ENCODE peak calls at places on chromosomes 11 and 22, in five cellular contexts. U, E, O, Z and Q are unnamed samples.
A peak's percentile ranks its signal among the peaks of the same experiment; 100 is the strongest.

GRCh38 chr22:42344391-42344861 is 74.0 kb upstream of the TCF20 start:
- DNase-seq in U (no peak), E (peak; percentile 76), O (no peak), Z (no peak), Q (peak; percentile 89)

GRCh38 chr11:125272092-125272491 is 107.5 kb downstream of the PKNOX2 start:
- DNase-seq in U (no peak), E (no peak), O (no peak), Z (no peak), Q (no peak)

GRCh38 chr11:22130462-22131053 is 62.3 kb upstream of the ANO5 start:
- DNase-seq in U (no peak), E (peak; percentile 64), O (no peak), Z (no peak), Q (no peak)

GRCh38 chr11:122983438-122984185 is 2.0 kb upstream of the BSX start:
- DNase-seq in U (no peak), E (peak; percentile 40), O (no peak), Z (no peak), Q (peak; percentile 60)

GRCh38 chr11:35662061-35662648 is 420 bp upstream of the TRIM44 start:
- DNase-seq in U (peak; percentile 11), E (no peak), O (no peak), Z (no peak), Q (no peak)

GRCh38 chr11:131025421-131026126 is 109.3 kb upstream of the SNX19 start:
- DNase-seq in U (no peak), E (no peak), O (no peak), Z (peak; percentile 3), Q (no peak)

GRCh38 chr22:50694099-50694498 is 21.5 kb downstream of the SHANK3 start:
- DNase-seq in U (no peak), E (no peak), O (no peak), Z (no peak), Q (no peak)

GRCh38 chr11:9719949-9720646 is 56.2 kb downstream of the SWAP70 start:
- DNase-seq in U (no peak), E (no peak), O (no peak), Z (no peak), Q (no peak)

GRCh38 chr22:46803031-46803880 is 40.8 kb downstream of the TBC1D22A start:
- DNase-seq in U (peak; percentile 46), E (peak; percentile 83), O (no peak), Z (peak; percentile 72), Q (peak; percentile 90)

GRCh38 chr11:69470301-69470700 is 11.2 kb upstream of the LINC01488 start:
- DNase-seq in U (no peak), E (no peak), O (no peak), Z (no peak), Q (no peak)

GRCh38 chr11:75487366-75487765 is 38.4 kb downstream of the GDPD5 start:
- DNase-seq in U (no peak), E (no peak), O (no peak), Z (no peak), Q (no peak)

GRCh38 chr11:119380160-119380815 is 1.2 kb downstream of the USP2 start:
- DNase-seq in U (no peak), E (no peak), O (no peak), Z (no peak), Q (no peak)

GRCh38 chr11:129644326-129644725 is 171.3 kb upstream of the TMEM45B start:
- DNase-seq in U (no peak), E (no peak), O (no peak), Z (no peak), Q (no peak)

GRCh38 chr11:12225046-12225739 is 114.8 kb downstream of the MICAL2 start:
- DNase-seq in U (no peak), E (no peak), O (no peak), Z (no peak), Q (no peak)

GRCh38 chr11:87281496-87281895 is 243.8 kb downstream of the TMEM135 start:
- DNase-seq in U (no peak), E (no peak), O (no peak), Z (no peak), Q (no peak)

GRCh38 chr22:33921576-33922181 is 1.4 kb upstream of the LARGE1 start:
- DNase-seq in U (no peak), E (peak; percentile 93), O (peak; percentile 53), Z (peak; percentile 78), Q (peak; percentile 94)

GRCh38 chr11:64118871-64119495 is 46.9 kb downstream of the MACROD1 start:
- DNase-seq in U (no peak), E (no peak), O (no peak), Z (no peak), Q (no peak)

GRCh38 chr11:115564851-115565250 is 60.6 kb upstream of the CADM1 start:
- DNase-seq in U (no peak), E (no peak), O (no peak), Z (no peak), Q (no peak)

GRCh38 chr11:35487532-35488078 is 37.8 kb downstream of the PAMR1 start:
- DNase-seq in U (no peak), E (peak; percentile 94), O (no peak), Z (no peak), Q (peak; percentile 92)

GRCh38 chr22:40183029-40183581 is 5.4 kb downstream of the TNRC6B start:
- DNase-seq in U (no peak), E (no peak), O (no peak), Z (no peak), Q (no peak)

GRCh38 chr11:6655790-6656580 is at the start of gene DCHS1:
- DNase-seq in U (no peak), E (peak; percentile 75), O (no peak), Z (no peak), Q (peak; percentile 77)

GRCh38 chr22:48338793-48339705 is 1488.6 kb downstream of the BRD1 start:
- DNase-seq in U (no peak), E (peak; percentile 20), O (no peak), Z (no peak), Q (no peak)

GRCh38 chr11:129373489-129373953 is 2.1 kb upstream of the BARX2 start:
- DNase-seq in U (no peak), E (peak; percentile 49), O (no peak), Z (no peak), Q (no peak)

GRCh38 chr22:23922921-23923320 is 28.7 kb downstream of the MIF start:
- DNase-seq in U (no peak), E (no peak), O (no peak), Z (no peak), Q (no peak)

GRCh38 chr11:34749666-34750659 is 129.1 kb downstream of the EHF start:
- DNase-seq in U (no peak), E (no peak), O (no peak), Z (no peak), Q (no peak)

GRCh38 chr11:128463386-128463829 is 124.0 kb downstream of the ETS1 start:
- DNase-seq in U (no peak), E (no peak), O (no peak), Z (no peak), Q (no peak)

GRCh38 chr11:110123003-110123402 is 29.8 kb downstream of the ZC3H12C start:
- DNase-seq in U (no peak), E (peak; percentile 6), O (no peak), Z (no peak), Q (no peak)

GRCh38 chr11:69950120-69950519 is 128.0 kb upstream of the ANO1 start:
- DNase-seq in U (no peak), E (peak; percentile 88), O (no peak), Z (no peak), Q (peak; percentile 94)

GRCh38 chr11:34549271-34549670 is 35.7 kb upstream of the ELF5 start:
- DNase-seq in U (no peak), E (no peak), O (no peak), Z (no peak), Q (peak; percentile 36)

GRCh38 chr22:20154602-20155183 is 3.8 kb upstream of the CCDC188 start:
- DNase-seq in U (no peak), E (peak; percentile 58), O (no peak), Z (no peak), Q (peak; percentile 66)

GRCh38 chr11:1469287-1469910 is 17.2 kb downstream of the MOB2 start:
- DNase-seq in U (no peak), E (no peak), O (no peak), Z (no peak), Q (no peak)

GRCh38 chr22:27253108-27253507 is 548.4 kb downstream of the MN1 start:
- DNase-seq in U (no peak), E (no peak), O (no peak), Z (no peak), Q (no peak)

GRCh38 chr11:72112541-72113136 is at the start of gene ANAPC15:
- DNase-seq in U (peak; percentile 96), E (peak; percentile 100), O (peak; percentile 92), Z (peak; percentile 95), Q (peak; percentile 99)

GRCh38 chr22:44448271-44448780 is 49.7 kb downstream of the RTL6 start:
- DNase-seq in U (no peak), E (no peak), O (no peak), Z (no peak), Q (peak; percentile 34)

GRCh38 chr11:68798221-68798813 is 43.4 kb downstream of the CPT1A start:
- DNase-seq in U (peak; percentile 6), E (peak; percentile 80), O (no peak), Z (no peak), Q (peak; percentile 92)

GRCh38 chr11:112129656-112130055 is 34.2 kb downstream of the IL18 start:
- DNase-seq in U (no peak), E (no peak), O (no peak), Z (no peak), Q (no peak)

GRCh38 chr11:119461250-119461963 is 38.4 kb upstream of the THY1 start:
- DNase-seq in U (no peak), E (peak; percentile 19), O (no peak), Z (no peak), Q (no peak)